ENCODE peak calls at places on chromosomes 12 and 14, in six cellular contexts. K is right lobe of liver, V is body of pancreas, R is fibroblast of lung, Z is PC-3, H is cardiac fibroblast. F is an unnamed sample.

GRCh38 chr12:97575792-97576191 is 113.2 kb downstream of the RMST start:
- DNase-seq in V (no peak), R (no peak), K (no peak), H (no peak), Z (peak), F (peak)

GRCh38 chr12:111074965-111075364 is 154.6 kb upstream of the MYL2 start:
- DNase-seq in V (no peak), K (no peak), R (no peak), H (no peak), Z (no peak), F (no peak)

GRCh38 chr14:22375321-22375930 is 213.6 kb downstream of the DAD1 start:
- DNase-seq in V (no peak), R (peak), Z (peak), H (peak), K (no peak), F (peak)

GRCh38 chr12:39816671-39817185 is 197.1 kb upstream of the ABCD2 start:
- DNase-seq in Z (no peak), H (no peak), V (no peak), K (no peak), R (no peak), F (no peak)

GRCh38 chr12:78888583-78888982 is 24.0 kb downstream of the SYT1 start:
- DNase-seq in H (no peak), R (no peak), V (no peak), Z (no peak), K (no peak), F (peak)

GRCh38 chr14:90109858-90110257 is 48.1 kb downstream of the KCNK13 start:
- DNase-seq in H (no peak), V (peak), R (no peak), Z (peak), K (no peak), F (peak)

GRCh38 chr14:68976160-68977067 is 2.7 kb downstream of the ACTN1 start:
- DNase-seq in K (peak), V (no peak), R (peak), Z (no peak), H (no peak), F (peak)

GRCh38 chr12:572532-572899 is 90.7 kb downstream of the NINJ2 start:
- DNase-seq in V (no peak), R (peak), Z (no peak), H (no peak), K (no peak), F (peak)

GRCh38 chr14:30191639-30192279 is 264.1 kb upstream of the PRKD1 start:
- DNase-seq in R (peak), V (no peak), Z (no peak), K (no peak), H (no peak), F (no peak)

GRCh38 chr14:24425704-24426103 is 3.8 kb downstream of the CBLN3 start:
- DNase-seq in R (peak), H (peak), K (no peak), Z (peak), V (no peak), F (peak)

GRCh38 chr14:68791078-68791983 is 1.5 kb downstream of the ZFP36L1 start:
- DNase-seq in Z (peak), R (peak), V (peak), H (peak), K (no peak), F (no peak)

GRCh38 chr12:94561943-94562411 is 88.4 kb downstream of the TMCC3 start:
- DNase-seq in Z (peak), H (no peak), K (peak), V (peak), R (peak), F (peak)

GRCh38 chr14:93155667-93156066 is 29.0 kb downstream of the MOAP1 start:
- DNase-seq in H (peak), Z (peak), R (no peak), K (no peak), V (no peak), F (peak)

GRCh38 chr12:6392499-6392898 is 8.5 kb downstream of the LTBR start:
- DNase-seq in Z (no peak), H (no peak), K (no peak), V (peak), R (no peak), F (no peak)

GRCh38 chr12:107912421-107913004 is 138.0 kb downstream of the ASCL4 start:
- DNase-seq in H (peak), Z (peak), R (no peak), K (peak), V (peak), F (peak)

GRCh38 chr12:15701721-15702156 is 87.4 kb downstream of the EPS8 start:
- DNase-seq in H (peak), Z (peak), R (peak), K (no peak), V (no peak), F (peak)

GRCh38 chr14:23441076-23441475 is 5.6 kb upstream of the MYH7 start:
- DNase-seq in K (no peak), Z (no peak), V (no peak), R (no peak), H (peak), F (no peak)

GRCh38 chr12:121827351-121828099 is 23.7 kb downstream of the SETD1B start:
- DNase-seq in V (no peak), Z (no peak), R (no peak), H (no peak), K (no peak), F (no peak)

GRCh38 chr12:31900271-31900670 is 58.9 kb upstream of the RESF1 start:
- DNase-seq in H (no peak), Z (no peak), R (no peak), V (no peak), K (no peak), F (no peak)

GRCh38 chr14:69658664-69659261 is 47.4 kb downstream of the SUSD6 start:
- DNase-seq in K (no peak), H (no peak), R (no peak), V (no peak), Z (peak), F (peak)

GRCh38 chr14:91996951-91997371 is 42.9 kb downstream of the TRIP11 start:
- DNase-seq in H (peak), R (peak), Z (peak), K (no peak), V (no peak), F (peak)

GRCh38 chr14:84937044-84937443 is 592.9 kb upstream of the FLRT2 start:
- DNase-seq in R (no peak), H (no peak), V (peak), Z (no peak), K (no peak), F (no peak)

GRCh38 chr12:132290203-132290540 is 39.2 kb downstream of the GALNT9 start:
- DNase-seq in K (no peak), Z (no peak), R (no peak), H (no peak), V (no peak), F (no peak)

DNA sequence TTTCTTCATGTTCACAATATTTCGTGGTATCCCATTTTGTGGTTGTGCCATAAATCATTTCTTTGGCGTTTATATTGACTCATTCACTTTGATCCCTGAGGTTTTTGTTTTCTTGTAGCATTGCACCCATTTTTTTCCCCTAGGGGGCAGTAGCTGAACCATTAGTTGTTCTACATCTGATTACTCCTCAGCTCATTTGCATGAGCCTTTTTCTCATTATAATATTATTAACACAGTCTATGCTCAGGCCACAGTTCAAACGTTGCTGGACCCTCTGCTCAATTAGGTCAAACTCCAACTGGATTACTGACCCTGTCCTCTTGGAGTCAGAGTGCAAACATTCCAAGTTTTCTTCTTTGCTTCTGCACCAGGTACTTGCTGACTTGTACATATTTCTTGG is 475.4 kb upstream of the SEL1L start:
- DNase-seq in R (no peak), K (no peak), V (no peak), Z (no peak), H (no peak), F (no peak)
- TF ChIP-seq CTCF in R (no peak), K (peak), V (peak), Z (peak), H (no peak), F (no peak)

DNA sequence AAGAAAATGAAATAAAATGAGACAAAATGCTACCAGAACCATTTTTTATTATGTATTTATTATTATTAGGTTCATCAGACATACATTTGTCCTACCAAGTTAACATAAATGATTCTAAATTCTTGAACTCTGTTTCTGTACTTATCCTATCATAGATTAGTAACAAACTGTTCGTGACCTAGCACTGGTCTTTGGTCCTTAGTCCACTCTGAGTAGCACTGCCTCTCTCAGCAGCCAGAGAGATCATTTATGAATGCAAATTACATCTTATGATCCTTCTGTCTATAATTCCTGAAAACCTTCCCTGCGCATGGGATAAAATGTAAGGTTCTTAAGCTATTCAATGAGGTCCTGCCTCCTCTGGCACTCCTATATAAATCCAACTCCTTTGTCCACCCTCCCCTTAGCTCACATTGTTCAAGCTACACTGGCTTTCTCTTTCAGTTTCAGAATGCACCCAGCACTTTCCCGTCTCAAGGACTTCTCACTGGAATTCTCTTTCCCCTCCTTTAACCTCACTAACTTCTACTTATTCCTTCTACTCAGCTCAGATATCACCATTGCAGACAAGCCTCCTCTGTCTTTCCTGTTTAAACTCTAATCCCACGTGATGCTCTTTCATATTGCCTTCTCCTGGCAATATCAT is 17.1 kb downstream of the PDZRN4 start:
- DNase-seq in Z (no peak), K (no peak), R (no peak), V (no peak), H (no peak), F (no peak)
- H3K4me3 ChIP-seq in Z (no peak), K (no peak), R (no peak), V (no peak), H (no peak), F (no peak)

GRCh38 chr12:19506497-19506896 is 67.2 kb downstream of the AEBP2 start:
- DNase-seq in V (no peak), Z (no peak), R (no peak), K (no peak), H (no peak), F (peak)

DNA sequence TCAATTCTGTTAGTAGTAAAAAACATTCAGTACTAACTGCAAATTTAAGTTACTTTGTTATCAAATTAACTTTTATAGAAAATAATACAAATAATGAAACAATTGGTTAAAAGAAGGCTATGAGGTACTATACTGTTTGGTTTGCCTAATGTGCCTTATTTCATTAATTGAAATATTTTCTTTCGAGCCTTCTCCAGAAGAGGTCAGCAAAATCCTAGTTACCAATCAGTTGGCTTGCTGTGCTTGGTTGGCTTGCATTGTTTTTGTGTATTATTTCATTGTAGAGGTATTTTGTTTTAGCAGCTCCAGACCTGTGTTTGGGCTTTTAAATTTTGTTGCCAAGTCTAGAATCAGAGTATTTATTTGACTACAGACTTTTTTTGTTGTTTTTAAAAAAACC is 68.5 kb downstream of the AEBP2 start:
- DNase-seq in V (no peak), R (peak), K (no peak), H (peak), Z (no peak), F (no peak)
- TF ChIP-seq CTCF in V (peak), R (peak), K (peak), H (peak), Z (peak), F (no peak)

GRCh38 chr14:81613341-81614045 is 79.8 kb upstream of the SEL1L start:
- DNase-seq in H (no peak), R (no peak), V (no peak), K (no peak), Z (no peak), F (no peak)

GRCh38 chr14:81618695-81619094 is 85.0 kb upstream of the SEL1L start:
- DNase-seq in R (no peak), K (no peak), V (peak), Z (no peak), H (no peak), F (no peak)
- H3K4me3 ChIP-seq in R (no peak), K (no peak), V (no peak), Z (no peak), H (no peak), F (no peak)